ENCODE peak calls at places on chromosomes 7 and 10, in five cellular contexts. T is GM10248, C is BE2C, B is fibroblast of the aortic adventitia, G is uterus. W is an unnamed sample.

GRCh38 chr10:120897343-120897742 is 46.2 kb downstream of the WDR11 start:
- DNase-seq in B (peak; percentile 51), T (no peak), G (no peak), C (no peak), W (no peak)

GRCh38 chr7:101717986-101718746 is 89.1 kb upstream of the MYL10 start:
- DNase-seq in G (no peak), C (no peak), T (no peak), B (no peak), W (peak; percentile 98)

GRCh38 chr7:32316831-32317230 is 173.3 kb downstream of the LSM5 start:
- DNase-seq in T (no peak), C (no peak), G (no peak), B (no peak), W (no peak)

GRCh38 chr10:78464856-78465221 is 431.2 kb downstream of the RPS24 start:
- DNase-seq in T (no peak), G (no peak), C (peak; percentile 69), B (no peak), W (no peak)

GRCh38 chr7:23299770-23300300 is 696 bp downstream of the MALSU1 start:
- DNase-seq in T (no peak), G (no peak), B (peak; percentile 40), C (no peak), W (no peak)

GRCh38 chr10:94858022-94858421 is 80.4 kb upstream of the CYP2C9 start:
- DNase-seq in B (no peak), C (no peak), T (no peak), G (no peak), W (no peak)

GRCh38 chr7:79272066-79272669 is 181.3 kb downstream of the MAGI2 start:
- DNase-seq in G (no peak), C (no peak), B (peak; percentile 74), T (peak; percentile 12), W (no peak)

GRCh38 chr10:76729804-76730203 is 907.8 kb downstream of the KCNMA1 start:
- DNase-seq in B (no peak), T (no peak), G (no peak), C (no peak), W (no peak)

GRCh38 chr7:54252256-54253035 is 289.7 kb upstream of the VSTM2A start:
- DNase-seq in B (no peak), C (no peak), T (no peak), G (no peak), W (no peak)

GRCh38 chr10:83218205-83218604 is 921.1 kb upstream of the GHITM start:
- DNase-seq in C (no peak), B (no peak), G (no peak), T (no peak), W (no peak)

GRCh38 chr10:17914169-17915045 is 37.3 kb upstream of the SLC39A12 start:
- DNase-seq in G (no peak), B (no peak), C (no peak), T (no peak), W (no peak)

GRCh38 chr10:133196221-133196920 is 33.6 kb upstream of the UTF1 start:
- DNase-seq in G (no peak), T (no peak), B (no peak), C (no peak), W (no peak)

GRCh38 chr10:119737827-119738226 is 12.0 kb downstream of the INPP5F start:
- DNase-seq in G (peak; percentile 31), C (no peak), T (no peak), B (peak; percentile 81), W (no peak)

GRCh38 chr7:115429918-115430317 is 508.0 kb downstream of the MDFIC start:
- DNase-seq in G (no peak), T (no peak), B (no peak), C (no peak), W (no peak)

GRCh38 chr7:159008055-159008405 is 136.6 kb downstream of the VIPR2 start:
- DNase-seq in T (no peak), B (no peak), C (no peak), G (no peak), W (no peak)

GRCh38 chr10:32121648-32122047 is 65.4 kb upstream of the KIF5B start:
- DNase-seq in T (no peak), B (no peak), G (no peak), C (no peak), W (no peak)

GRCh38 chr10:51896849-51897248 is 197.5 kb upstream of the CSTF2T start:
- DNase-seq in T (no peak), B (peak; percentile 98), C (no peak), G (no peak), W (no peak)

GRCh38 chr7:33719059-33719581 is 186.2 kb upstream of the BMPER start:
- DNase-seq in C (no peak), B (peak; percentile 86), G (no peak), T (no peak), W (no peak)

GRCh38 chr10:130190065-130190736 is 54.0 kb downstream of the GLRX3 start:
- DNase-seq in B (peak; percentile 78), C (peak; percentile 88), G (peak; percentile 79), T (peak; percentile 93), W (peak; percentile 80)

GRCh38 chr10:90804354-90804753 is 53.5 kb downstream of the HTR7 start:
- DNase-seq in B (no peak), T (no peak), G (no peak), C (no peak), W (no peak)

GRCh38 chr7:83677180-83677866 is 28.4 kb upstream of the SEMA3E start:
- DNase-seq in C (peak; percentile 65), B (peak; percentile 97), G (no peak), T (no peak), W (no peak)

GRCh38 chr7:42082144-42082543 is 154.9 kb downstream of the GLI3 start:
- DNase-seq in G (peak; percentile 46), C (no peak), T (no peak), B (no peak), W (no peak)

GRCh38 chr10:102114861-102115618 is 5.1 kb downstream of the LDB1 start:
- DNase-seq in T (peak; percentile 90), G (peak; percentile 88), B (peak; percentile 62), C (peak; percentile 91), W (peak; percentile 80)

GRCh38 chr7:98216941-98217622 is 5.8 kb downstream of the BHLHA15 start:
- DNase-seq in C (no peak), G (peak; percentile 11), T (no peak), B (no peak), W (no peak)

GRCh38 chr10:127853868-127854768 is 38.6 kb downstream of the CLRN3 start:
- DNase-seq in C (peak; percentile 68), T (peak; percentile 77), G (no peak), B (peak; percentile 62), W (no peak)

GRCh38 chr7:44631458-44632115 is 25.2 kb downstream of the OGDH start:
- DNase-seq in B (no peak), G (no peak), T (no peak), C (no peak), W (peak; percentile 66)

GRCh38 chr7:93958216-93958615 is 36.7 kb downstream of the GNG11 start:
- DNase-seq in T (no peak), C (no peak), B (peak; percentile 65), G (no peak), W (no peak)

GRCh38 chr7:93958651-93959050 is 37.1 kb downstream of the GNG11 start:
- DNase-seq in B (no peak), C (no peak), G (no peak), T (no peak), W (no peak)

GRCh38 chr7:93960986-93961385 is 39.5 kb downstream of the GNG11 start:
- DNase-seq in T (no peak), B (no peak), C (no peak), G (no peak), W (no peak)

GRCh38 chr7:93955304-93955703 is 33.8 kb downstream of the GNG11 start:
- DNase-seq in G (no peak), C (no peak), T (no peak), B (no peak), W (no peak)

GRCh38 chr7:93957767-93958166 is 36.2 kb downstream of the GNG11 start:
- DNase-seq in G (no peak), B (no peak), T (no peak), C (no peak), W (no peak)
- TF ChIP-seq CTCF in G (no peak), B (no peak), T (no peak), C (no peak), W (no peak)

DNA sequence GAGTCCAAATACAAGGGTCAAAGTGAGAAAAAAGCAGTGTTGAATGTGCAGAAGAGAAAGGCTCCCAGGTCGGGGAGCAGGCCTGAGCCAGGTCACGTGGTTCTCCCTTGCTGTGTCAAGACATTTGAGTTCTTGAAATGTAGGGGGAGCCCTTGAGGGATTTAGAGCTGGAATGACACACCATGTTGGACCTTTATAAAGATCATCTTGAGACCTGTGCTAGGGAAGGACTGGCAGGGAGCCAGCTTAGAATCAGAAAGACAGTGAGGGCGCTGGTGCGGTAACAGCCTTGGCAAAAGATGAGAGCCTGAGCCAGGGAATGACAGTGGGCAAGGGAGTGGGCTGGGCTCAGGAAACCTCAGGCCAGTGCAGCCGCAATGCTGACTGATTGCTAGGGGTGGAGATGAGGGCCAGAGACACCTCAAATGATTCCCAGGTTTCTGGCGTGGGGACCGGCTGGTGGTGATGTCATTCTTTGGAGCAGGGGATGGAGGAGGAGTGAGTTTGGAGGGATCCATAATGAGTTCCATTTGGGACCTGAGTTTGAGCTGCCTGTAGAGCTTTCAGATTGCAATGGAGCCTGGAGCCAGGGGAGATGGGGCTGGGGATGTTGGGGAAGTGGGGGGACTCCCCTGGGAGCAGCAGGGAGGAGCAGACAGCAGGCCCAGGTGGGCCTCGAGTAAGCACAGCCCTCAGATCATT is 120.2 kb downstream of the PTPN20 start:
- DNase-seq in C (peak; percentile 49), G (no peak), T (no peak), B (peak; percentile 40), W (peak; percentile 10)
- TF ChIP-seq CTCF in C (peak; percentile 28), G (no peak), T (no peak), B (no peak), W (no peak)

GRCh38 chr10:116737582-116738358 is 4.6 kb downstream of the HSPA12A start:
- DNase-seq in G (no peak), T (no peak), B (no peak), C (no peak), W (no peak)
- TF ChIP-seq CTCF in G (no peak), T (no peak), B (peak; percentile 25), C (peak; percentile 25), W (peak; percentile 10)

DNA sequence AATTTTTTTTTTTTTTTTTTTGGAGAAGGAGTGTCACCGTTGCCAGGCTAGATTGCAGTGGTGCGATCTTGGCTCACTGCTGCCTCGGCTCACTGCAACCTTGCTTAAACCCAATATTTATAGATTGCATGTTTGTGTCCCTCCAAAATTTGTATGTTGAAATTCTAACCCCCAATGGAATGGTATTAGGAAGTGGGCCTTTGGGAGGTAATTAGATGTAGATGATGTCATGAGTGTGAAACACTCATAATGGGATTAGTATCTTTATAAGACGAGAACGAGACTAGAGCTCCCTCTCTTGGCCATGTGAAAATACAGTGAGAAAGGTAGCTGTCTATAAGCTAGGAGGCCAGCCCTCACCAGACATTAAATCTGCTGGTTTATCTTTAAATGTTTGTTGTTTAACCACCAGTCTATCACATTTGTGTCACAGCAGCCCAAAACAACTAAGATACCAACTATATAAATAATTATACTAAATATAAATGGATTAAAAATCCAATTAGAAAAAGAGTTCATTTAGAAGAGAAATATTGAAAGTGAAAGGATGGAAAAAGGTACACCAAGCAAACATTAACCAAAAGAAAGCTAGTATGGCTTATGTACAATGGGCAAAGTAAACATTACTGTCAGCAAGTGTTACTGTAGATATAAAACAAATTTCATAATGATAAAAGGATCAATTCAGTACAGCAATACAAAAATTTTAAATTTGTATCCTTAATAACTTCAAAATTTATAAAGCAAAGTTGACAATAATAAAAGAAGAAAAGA is 9.3 kb downstream of the TCAF1 start:
- DNase-seq in B (peak; percentile 20), C (peak; percentile 48), G (no peak), T (no peak), W (no peak)
- TF ChIP-seq CTCF in B (peak; percentile 19), C (peak; percentile 86), G (no peak), T (peak; percentile 56), W (no peak)

GRCh38 chr7:74275401-74275881 is 13.8 kb upstream of the CLIP2 start:
- DNase-seq in G (no peak), B (no peak), T (no peak), C (peak; percentile 64), W (no peak)
- TF ChIP-seq CTCF in G (no peak), B (peak; percentile 55), T (peak; percentile 58), C (peak; percentile 79), W (peak; percentile 58)

W was measured in CD14-positive monocyte.